ENCODE peak calls at places on chromosomes 6 and 20, in eight cellular contexts. I is mesenchymal stem cell; R is CD4-positive, alpha-beta T cell; C is CD8-positive, alpha-beta memory T cell; U is psoas muscle; P is GM23248; E is lower lobe of right lung; O is aorta. W is an unnamed sample. For H3K27me3, the result is how much of the 10 kb centered on the place peaks cover.

GRCh38 chr6:43623880-43624785 is 4.9 kb downstream of the GTPBP2 start:
- DNase-seq in I (no peak), U (no peak), O (no peak), P (no peak), E (no peak), C (no peak), R (no peak), W (no peak)

GRCh38 chr6:110329348-110329728 is 28.8 kb downstream of the METTL24 start:
- DNase-seq in R (no peak), O (no peak), E (no peak), U (no peak), I (peak), P (peak), C (no peak), W (peak)

GRCh38 chr20:310645-311044 is 13.3 kb downstream of the ZCCHC3 start:
- DNase-seq in E (no peak), O (no peak), I (no peak), U (no peak), P (no peak), C (no peak), R (no peak), W (no peak)

GRCh38 chr20:34522969-34523871 is 7.0 kb downstream of the DYNLRB1 start:
- DNase-seq in U (peak), I (peak), E (no peak), P (peak), C (peak), R (peak), O (no peak), W (peak)

GRCh38 chr20:20370087-20370575 is 2.2 kb downstream of the INSM1 start:
- DNase-seq in O (no peak), C (no peak), I (no peak), U (no peak), R (no peak), P (no peak), E (no peak), W (peak)

GRCh38 chr6:18155864-18156396 is 708 bp downstream of the KDM1B start:
- DNase-seq in O (peak), C (peak), U (peak), I (peak), R (peak), E (peak), P (peak), W (peak)

GRCh38 chr6:27505209-27506027 is 32.5 kb upstream of the ZNF184 start:
- DNase-seq in R (no peak), P (peak), C (peak), I (peak), U (no peak), E (no peak), O (no peak), W (peak)

GRCh38 chr6:3579652-3580051 is 122.8 kb upstream of the SLC22A23 start:
- DNase-seq in O (no peak), P (no peak), R (no peak), E (no peak), I (no peak), U (no peak), C (no peak), W (no peak)

GRCh38 chr20:59955131-59955796 is 3.0 kb upstream of the CDH26 start:
- DNase-seq in I (peak), U (no peak), R (no peak), C (no peak), P (peak), E (no peak), O (no peak), W (peak)

GRCh38 chr6:45415315-45415714 is 37.6 kb upstream of the SUPT3H start:
- DNase-seq in U (no peak), O (no peak), I (no peak), P (no peak), R (no peak), C (no peak), E (no peak), W (no peak)

GRCh38 chr6:63236398-63236817 is 25.1 kb downstream of the FKBP1C start:
- DNase-seq in P (no peak), E (no peak), R (no peak), U (no peak), I (no peak), O (no peak), C (no peak), W (no peak)

GRCh38 chr6:169981568-169981967 is 230.1 kb downstream of the ERMARD start:
- DNase-seq in O (no peak), P (no peak), R (no peak), E (no peak), U (no peak), I (no peak), C (no peak), W (no peak)

GRCh38 chr6:108945686-108946158 is 97.5 kb downstream of the ARMC2 start:
- DNase-seq in O (peak), R (no peak), I (no peak), U (peak), E (peak), C (no peak), P (peak), W (no peak)

GRCh38 chr6:32073066-32073465 is 34.9 kb downstream of the CYP21A2 start:
- DNase-seq in O (no peak), E (no peak), U (no peak), C (no peak), R (no peak), P (no peak), I (no peak), W (no peak)

GRCh38 chr6:37926661-37927060 is 107.1 kb downstream of the ZFAND3 start:
- DNase-seq in E (no peak), O (no peak), I (no peak), P (no peak), C (no peak), U (no peak), R (no peak), W (no peak)

GRCh38 chr6:133645000-133645619 is 243.8 kb upstream of the TCF21 start:
- DNase-seq in C (no peak), E (no peak), R (no peak), I (peak), O (no peak), U (no peak), P (peak), W (peak)

GRCh38 chr6:85464260-85464644 is 14.4 kb downstream of the NT5E start:
- DNase-seq in U (peak), P (peak), E (no peak), I (peak), C (no peak), R (no peak), O (peak), W (peak)

DNA sequence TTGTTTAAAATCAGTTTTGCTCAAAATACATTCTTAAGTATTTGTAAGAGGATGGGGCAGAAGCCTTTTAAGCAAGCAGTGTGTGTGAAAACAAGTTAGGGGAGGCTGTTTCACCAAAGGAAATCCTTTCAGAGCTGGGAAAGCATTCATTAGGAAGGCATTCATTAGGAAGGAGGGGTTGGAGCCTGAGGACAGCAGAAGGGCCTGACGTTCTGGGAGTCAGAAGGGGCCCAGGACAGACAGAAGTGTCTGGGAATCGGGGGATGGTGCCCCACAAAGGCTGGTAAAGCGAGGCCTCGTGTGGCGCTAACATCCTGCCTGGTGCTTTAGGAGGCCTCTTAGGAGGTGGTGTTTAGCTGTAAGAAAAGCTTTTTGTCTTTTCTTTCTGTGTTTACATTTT is 80.6 kb upstream of the NXT1 start:
- DNase-seq in R (no peak), I (peak), P (no peak), E (no peak), C (no peak), O (no peak), U (no peak), W (no peak)
- H3K27ac ChIP-seq in R (no peak), I (peak), P (no peak), E (peak), C (no peak), O (peak), U (peak), W (no peak)

DNA sequence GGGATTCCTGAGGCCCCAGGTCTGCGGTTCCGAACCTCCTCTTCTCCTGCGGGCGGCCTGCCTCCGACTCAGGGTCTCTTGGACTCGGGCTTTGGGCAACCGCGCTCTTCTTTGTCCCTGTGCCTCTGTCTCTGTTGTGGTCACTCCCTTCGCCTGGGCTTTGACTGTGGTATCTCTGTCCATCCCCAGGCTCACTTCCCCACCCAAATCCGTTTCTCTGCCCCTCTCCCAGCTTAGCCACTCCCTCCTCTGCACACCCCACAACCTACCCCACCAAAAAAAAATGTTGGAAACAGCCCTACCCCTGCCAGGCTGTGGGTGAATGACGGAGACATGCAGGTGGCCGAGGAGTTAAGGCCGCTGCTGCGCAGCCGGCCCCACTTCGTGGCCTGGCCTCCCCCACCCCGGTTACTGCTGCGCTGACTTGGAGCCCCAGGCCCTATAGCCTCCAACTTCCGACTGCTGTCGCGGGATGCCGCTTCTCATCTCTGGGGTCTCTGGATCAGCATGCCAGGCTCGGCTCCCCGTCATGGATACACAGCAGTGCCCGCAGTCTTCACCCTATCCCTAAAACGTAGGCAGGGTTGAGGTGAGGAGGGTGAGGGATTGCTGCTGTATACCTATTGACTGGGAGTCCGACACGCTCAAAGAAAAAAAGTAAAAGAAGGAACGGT is 2.7 kb upstream of the MAFB start:
- DNase-seq in P (no peak), C (no peak), R (no peak), O (no peak), I (no peak), E (no peak), U (no peak), W (no peak)
- H3K27me3 ChIP-seq in P (under half), C (under half), R (half or more), O (under half), I (under half), E (under half), U (under half), W (under half)

GRCh38 chr6:106730672-106731071 is 101.3 kb downstream of the QRSL1 start:
- DNase-seq in O (no peak), P (no peak), C (no peak), R (no peak), U (no peak), E (no peak), I (no peak), W (no peak)

GRCh38 chr6:106731843-106732160 is 102.4 kb downstream of the QRSL1 start:
- DNase-seq in O (no peak), P (no peak), I (no peak), C (no peak), E (no peak), R (no peak), U (no peak), W (no peak)

GRCh38 chr6:106732541-106732940 is 103.2 kb downstream of the QRSL1 start:
- DNase-seq in E (no peak), P (no peak), R (no peak), O (no peak), I (no peak), C (no peak), U (no peak), W (no peak)

GRCh38 chr6:106730264-106730663 is 100.9 kb downstream of the QRSL1 start:
- DNase-seq in O (no peak), P (no peak), C (no peak), R (no peak), I (no peak), U (no peak), E (no peak), W (no peak)

DNA sequence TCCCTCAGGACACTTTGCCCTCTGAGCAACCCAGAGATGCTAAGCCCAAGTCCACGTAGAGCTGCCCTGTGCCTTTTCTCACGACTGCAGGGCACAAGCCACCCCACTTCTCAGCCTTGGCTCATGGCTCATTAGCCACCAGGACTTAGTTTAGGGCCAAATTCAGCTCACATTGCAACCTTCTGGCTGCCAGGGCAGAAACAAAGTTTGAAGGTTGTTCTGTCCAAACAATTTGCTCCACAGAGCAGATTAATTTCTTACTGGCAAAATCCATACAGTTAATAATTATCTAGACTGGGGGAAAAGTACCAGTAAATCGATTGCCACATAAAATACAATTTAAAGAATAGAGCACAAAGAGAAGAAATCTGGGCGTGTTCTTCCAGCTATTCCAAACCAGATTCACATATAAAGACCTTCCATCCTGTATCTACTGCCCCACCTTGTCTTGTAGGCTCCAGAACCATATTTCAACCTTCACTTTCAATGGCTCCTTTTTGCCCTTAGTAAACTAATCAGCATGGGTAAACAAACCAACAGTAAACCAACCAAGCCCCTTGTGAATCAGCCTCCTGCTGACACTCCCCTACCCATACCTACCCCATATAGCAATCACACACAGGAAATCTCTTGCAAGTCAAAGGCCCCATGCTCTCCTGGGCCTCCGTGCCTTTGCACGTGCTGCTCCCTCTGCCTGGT is 101.9 kb downstream of the QRSL1 start:
- DNase-seq in C (no peak), E (no peak), I (no peak), U (no peak), O (no peak), R (no peak), P (no peak), W (no peak)
- H3K27ac ChIP-seq in C (no peak), E (no peak), I (peak), U (no peak), O (no peak), R (no peak), P (no peak), W (no peak)

GRCh38 chr6:105992315-105992961 is 93.7 kb upstream of the PRDM1 start:
- DNase-seq in C (peak), O (peak), E (peak), P (peak), U (peak), R (peak), I (peak), W (peak)

GRCh38 chr6:105989178-105989577 is 97.0 kb upstream of the PRDM1 start:
- DNase-seq in E (no peak), C (no peak), O (no peak), I (no peak), R (no peak), P (no peak), U (no peak), W (no peak)

GRCh38 chr6:105991561-105992314 is 94.4 kb upstream of the PRDM1 start:
- DNase-seq in R (peak), O (no peak), U (no peak), C (no peak), I (no peak), P (peak), E (peak), W (no peak)

GRCh38 chr6:105988321-105988720 is 97.8 kb upstream of the PRDM1 start:
- DNase-seq in C (no peak), I (no peak), E (no peak), R (no peak), U (no peak), O (no peak), P (peak), W (no peak)

DNA sequence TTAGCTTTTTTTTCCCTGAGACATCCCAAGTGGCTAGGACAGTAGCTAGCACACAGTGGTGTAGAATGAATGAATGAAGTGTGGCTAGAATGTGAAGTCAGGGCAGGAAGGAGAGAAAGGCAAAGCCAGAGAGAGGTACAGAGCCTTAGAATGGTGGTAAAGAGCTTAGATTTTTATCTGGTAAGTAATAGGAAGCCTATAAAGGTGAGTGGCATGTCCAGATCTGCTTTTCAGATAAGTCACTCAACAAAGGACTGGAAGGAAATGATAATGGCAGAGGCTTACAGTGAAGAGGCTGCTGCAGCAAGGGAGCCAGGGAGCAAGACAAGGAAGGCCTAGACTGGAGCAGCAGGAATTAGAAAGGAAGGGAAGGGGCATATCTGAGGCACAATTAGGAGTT is 96.0 kb upstream of the PRDM1 start:
- DNase-seq in E (no peak), U (no peak), I (no peak), C (no peak), O (no peak), R (no peak), P (no peak), W (no peak)
- H3K27me3 ChIP-seq in E (half or more), U (under half), I (under half), C (under half), O (under half), R (half or more), P (under half), W (under half)

GRCh38 chr20:37345339-37346231 is at the start of gene SRC:
- DNase-seq in I (peak), P (peak), E (peak), R (peak), C (peak), O (peak), U (peak), W (peak)
- H3K27ac ChIP-seq in I (peak), P (peak), E (peak), R (no peak), C (no peak), O (peak), U (no peak), W (peak)

GRCh38 chr6:34565722-34566137 is 9.6 kb upstream of the SPDEF start:
- DNase-seq in P (no peak), I (no peak), U (no peak), R (no peak), O (no peak), E (no peak), C (no peak), W (no peak)
- H3K27me3 ChIP-seq in P (under half), I (half or more), U (under half), R (under half), O (under half), E (under half), C (under half), W (under half)

DNA sequence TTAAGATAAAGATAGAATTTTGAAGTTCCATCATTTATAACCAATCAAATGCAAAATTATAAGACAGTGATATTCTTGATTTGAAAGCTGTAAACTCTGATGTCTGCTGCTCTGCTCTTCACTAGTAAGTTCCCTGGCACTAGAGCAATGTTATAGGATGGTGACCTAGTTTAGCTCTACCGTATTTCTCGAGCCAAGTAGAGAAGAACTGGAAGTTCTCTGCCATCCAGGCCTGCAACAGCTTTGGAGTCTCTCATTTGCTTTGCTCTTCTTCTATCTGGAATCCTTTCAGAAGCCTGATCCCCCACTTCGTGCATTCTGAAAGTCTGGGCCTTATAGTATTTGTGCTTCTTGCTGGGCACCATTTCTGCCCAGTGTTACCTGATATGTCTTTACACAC is 100.3 kb downstream of the PLCB1 start:
- DNase-seq in I (no peak), C (no peak), P (no peak), U (no peak), O (no peak), E (no peak), R (no peak), W (no peak)
- H3K27ac ChIP-seq in I (no peak), C (no peak), P (no peak), U (no peak), O (no peak), E (no peak), R (no peak), W (no peak)

W was measured in A673.